ENCODE peak calls at places on chromosomes 2 and 18, in seven cellular contexts. B, K, E, Y, U, M and G are unnamed samples. For H3K27me3, the result is how much of the 10 kb centered on the place peaks cover.

GRCh38 chr2:168254158-168254935 is 7.0 kb upstream of the STK39 start:
- DNase-seq in B (peak), K (peak), E (no peak), Y (peak), U (no peak), M (peak), G (no peak)

GRCh38 chr2:230865766-230866703 is 1.3 kb downstream of the ITM2C start:
- DNase-seq in B (peak), K (no peak), E (peak), Y (peak), U (no peak), M (peak), G (peak)

GRCh38 chr2:108813732-108814131 is 27.2 kb downstream of the CCDC138 start:
- DNase-seq in B (no peak), K (no peak), E (no peak), Y (no peak), U (no peak), M (no peak), G (no peak)

GRCh38 chr18:34729264-34729663 is 19.2 kb downstream of the DTNA start:
- DNase-seq in B (peak), K (no peak), E (no peak), Y (peak), U (no peak), M (peak), G (peak)

GRCh38 chr2:48943436-48943835 is 187.9 kb upstream of the LHCGR start:
- DNase-seq in B (peak), K (peak), E (no peak), Y (no peak), U (no peak), M (no peak), G (no peak)

GRCh38 chr2:198114064-198114463 is 309.7 kb downstream of the PLCL1 start:
- DNase-seq in B (no peak), K (no peak), E (no peak), Y (no peak), U (no peak), M (no peak), G (no peak)

GRCh38 chr2:135999899-136000298 is 14.5 kb upstream of the DARS1 start:
- DNase-seq in B (no peak), K (no peak), E (no peak), Y (no peak), U (no peak), M (no peak), G (no peak)

GRCh38 chr2:144330951-144331651 is 188.8 kb downstream of the ZEB2 start:
- DNase-seq in B (peak), K (peak), E (no peak), Y (peak), U (no peak), M (peak), G (no peak)

GRCh38 chr2:96546797-96547196 is 10.2 kb downstream of the ARID5A start:
- DNase-seq in B (no peak), K (no peak), E (no peak), Y (no peak), U (no peak), M (no peak), G (no peak)

GRCh38 chr2:218745559-218746469 is 35.2 kb downstream of the TTLL4 start:
- DNase-seq in B (no peak), K (peak), E (no peak), Y (no peak), U (no peak), M (no peak), G (no peak)

GRCh38 chr2:226738191-226738820 is 61.3 kb downstream of the IRS1 start:
- DNase-seq in B (no peak), K (no peak), E (no peak), Y (peak), U (no peak), M (no peak), G (no peak)

GRCh38 chr2:71071681-71072398 is 3.4 kb downstream of the NAGK start:
- DNase-seq in B (no peak), K (no peak), E (no peak), Y (no peak), U (no peak), M (peak), G (no peak)

GRCh38 chr2:188130317-188130716 is 161.4 kb upstream of the GULP1 start:
- DNase-seq in B (peak), K (peak), E (no peak), Y (peak), U (no peak), M (no peak), G (no peak)

GRCh38 chr2:236968101-236968886 is 117.4 kb upstream of the COPS8 start:
- DNase-seq in B (no peak), K (no peak), E (no peak), Y (no peak), U (no peak), M (no peak), G (no peak)

GRCh38 chr2:231928901-231929725 is 2.9 kb upstream of the NPPC start:
- DNase-seq in B (no peak), K (no peak), E (peak), Y (no peak), U (no peak), M (no peak), G (no peak)

GRCh38 chr2:127423476-127423840 is 5.2 kb downstream of the PROC start:
- DNase-seq in B (peak), K (no peak), E (peak), Y (no peak), U (no peak), M (no peak), G (no peak)

GRCh38 chr2:240346015-240346752 is 89.3 kb upstream of the GPC1 start:
- DNase-seq in B (no peak), K (no peak), E (no peak), Y (no peak), U (no peak), M (no peak), G (no peak)

GRCh38 chr18:3806656-3807055 is 356.7 kb downstream of the TGIF1 start:
- DNase-seq in B (no peak), K (no peak), E (no peak), Y (no peak), U (no peak), M (no peak), G (no peak)

GRCh38 chr2:64875368-64875767 is 113.8 kb upstream of the SLC1A4 start:
- DNase-seq in B (no peak), K (no peak), E (no peak), Y (no peak), U (no peak), M (no peak), G (no peak)

GRCh38 chr2:36811071-36811470 is 114.6 kb downstream of the VIT start:
- DNase-seq in B (no peak), K (no peak), E (no peak), Y (no peak), U (no peak), M (no peak), G (no peak)

GRCh38 chr2:162029287-162029901 is 44.6 kb downstream of the DPP4 start:
- DNase-seq in B (no peak), K (peak), E (no peak), Y (no peak), U (no peak), M (no peak), G (no peak)

GRCh38 chr2:100819365-100820345 is at the start of gene NPAS2:
- DNase-seq in B (peak), K (peak), E (peak), Y (peak), U (no peak), M (peak), G (peak)

GRCh38 chr2:68721482-68722071 is 13.0 kb upstream of the ARHGAP25 start:
- DNase-seq in B (no peak), K (no peak), E (no peak), Y (peak), U (no peak), M (no peak), G (no peak)

GRCh38 chr2:167790189-167790588 is 457.2 kb downstream of the STK39 start:
- DNase-seq in B (no peak), K (no peak), E (no peak), Y (no peak), U (no peak), M (no peak), G (no peak)

GRCh38 chr18:3183103-3183717 is 36.6 kb downstream of the MYOM1 start:
- DNase-seq in B (no peak), K (no peak), E (no peak), Y (peak), U (no peak), M (no peak), G (no peak)

DNA sequence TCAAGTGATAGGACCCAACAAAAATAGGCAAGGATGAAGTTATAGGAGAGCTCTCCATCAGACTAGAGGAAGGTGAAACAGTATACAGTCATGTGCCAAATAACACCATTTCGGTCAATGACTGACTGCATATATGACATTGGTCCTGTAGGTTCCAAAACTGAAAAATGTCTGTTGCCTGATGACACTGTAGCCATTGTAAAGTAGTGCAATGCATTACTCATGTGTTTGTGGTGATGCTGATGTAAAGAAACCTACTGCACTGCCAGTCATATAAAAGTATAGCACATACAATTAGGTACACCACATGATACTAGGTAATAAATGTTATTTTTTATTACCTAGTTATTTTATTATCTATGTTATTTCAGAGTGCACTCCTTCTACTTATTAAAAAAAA is 147.9 kb downstream of the GREB1L start:
- DNase-seq in B (no peak), K (no peak), E (no peak), Y (no peak), U (no peak), M (no peak), G (no peak)
- H3K27me3 ChIP-seq in B (under half), K (under half), E (under half), Y (under half), U (under half), M (under half), G (under half)

DNA sequence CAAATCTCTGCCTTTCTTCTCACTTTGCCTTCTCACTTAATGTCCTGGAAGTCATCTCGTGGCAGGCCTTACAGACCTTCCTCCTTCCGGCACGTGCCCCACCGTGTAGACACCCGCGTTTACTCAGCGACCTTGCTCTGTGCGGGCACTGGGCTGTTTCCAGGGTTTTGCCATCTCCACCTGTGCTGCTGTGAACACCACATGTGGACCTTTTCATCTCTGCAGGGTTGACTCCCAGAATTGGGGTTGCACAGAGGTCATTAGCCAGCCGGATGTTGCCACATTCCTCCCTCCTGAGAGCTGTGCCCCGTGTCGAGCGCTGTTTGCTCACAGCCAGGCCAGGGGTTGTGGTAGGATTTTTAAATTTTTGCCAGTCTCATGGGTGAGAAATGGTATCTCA is 25.4 kb downstream of the KCNG2 start:
- DNase-seq in B (no peak), K (no peak), E (peak), Y (no peak), U (no peak), M (no peak), G (no peak)
- H2AK5ac ChIP-seq in B (no peak), K (no peak), E (no peak), Y (no peak), U (no peak), M (no peak), G (no peak)

DNA sequence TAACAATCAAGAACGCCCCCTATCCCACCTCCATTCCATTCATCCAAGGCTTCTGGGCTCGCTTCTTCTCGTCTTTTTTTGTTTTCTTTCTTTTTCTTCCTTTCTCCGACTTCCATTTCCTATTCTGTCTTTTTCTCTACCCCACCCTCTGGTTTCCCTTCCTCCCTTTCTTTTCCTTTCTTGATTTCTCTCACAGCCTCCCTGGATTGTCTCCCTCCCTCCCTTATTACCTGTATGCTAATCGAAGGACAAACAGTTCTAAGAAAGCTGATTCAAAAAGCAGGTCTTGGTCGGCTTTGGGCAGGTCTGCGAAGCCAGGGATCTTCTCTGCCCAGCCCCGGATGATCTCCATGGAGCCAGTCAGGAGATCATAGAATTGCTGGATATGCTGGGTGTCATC is 6.0 kb downstream of the NR4A2 start:
- DNase-seq in B (peak), K (no peak), E (no peak), Y (no peak), U (no peak), M (no peak), G (no peak)
- H3K27me3 ChIP-seq in B (half or more), K (under half), E (half or more), Y (half or more), U (half or more), M (half or more), G (half or more)

GRCh38 chr2:177245010-177245422 is 19.5 kb downstream of the NFE2L2 start:
- DNase-seq in B (peak), K (peak), E (no peak), Y (peak), U (no peak), M (peak), G (no peak)

GRCh38 chr2:177247693-177248262 is 16.7 kb downstream of the NFE2L2 start:
- DNase-seq in B (no peak), K (no peak), E (no peak), Y (no peak), U (no peak), M (no peak), G (no peak)

GRCh38 chr2:177243476-177243875 is 21.1 kb downstream of the NFE2L2 start:
- DNase-seq in B (no peak), K (no peak), E (no peak), Y (no peak), U (no peak), M (no peak), G (no peak)

GRCh38 chr2:177244244-177244771 is 20.2 kb downstream of the NFE2L2 start:
- DNase-seq in B (no peak), K (no peak), E (no peak), Y (no peak), U (no peak), M (no peak), G (no peak)

DNA sequence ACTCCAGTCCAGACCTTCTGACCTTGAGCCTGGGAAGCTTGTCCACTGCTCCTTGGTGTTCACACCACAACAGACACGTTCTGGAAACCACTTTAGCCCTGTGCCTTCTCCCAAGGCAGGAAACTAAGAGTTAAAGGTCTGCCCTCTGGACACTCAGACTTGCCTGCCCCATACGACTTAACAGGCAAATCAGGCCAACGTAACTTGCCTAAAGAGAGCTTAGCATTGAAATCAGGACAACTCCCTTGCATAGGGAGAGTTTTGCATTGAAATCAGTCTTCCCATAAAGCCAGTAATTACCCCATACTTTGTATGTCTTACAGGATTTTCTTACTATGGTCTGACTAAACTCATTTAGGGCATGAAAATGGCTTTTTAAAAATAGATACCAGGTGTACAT is 18.5 kb downstream of the NFE2L2 start:
- DNase-seq in B (peak), K (no peak), E (no peak), Y (no peak), U (no peak), M (no peak), G (no peak)
- H2AK5ac ChIP-seq in B (peak), K (peak), E (peak), Y (no peak), U (no peak), M (no peak), G (no peak)